ENCODE peak calls at places on chromosomes 1 and 21, in seven cellular contexts. One of them, this sample, is unnamed.

GRCh38 chr1:111565079-111565478 is 54.5 kb upstream of the RAP1A start:
- DNase-seq in stimulated activated naive CD4-positive, alpha-beta T cell: no peak
- DNase-seq in ureter: no peak
- DNase-seq in heart left ventricle: no peak
- DNase-seq in NCI-H1105: no peak
- DNase-seq in IMR-90: peak
- DNase-seq in iris pigment epithelial cell: peak
- DNase-seq in this sample: no peak

GRCh38 chr1:27392096-27392777 is at the start of gene GPR3:
- DNase-seq in NCI-H1105: peak
- DNase-seq in heart left ventricle: peak
- DNase-seq in stimulated activated naive CD4-positive, alpha-beta T cell: peak
- DNase-seq in iris pigment epithelial cell: peak
- DNase-seq in ureter: peak
- DNase-seq in IMR-90: peak
- DNase-seq in this sample: peak

GRCh38 chr1:164602480-164603093 is 43.6 kb downstream of the PBX1 start:
- DNase-seq in iris pigment epithelial cell: peak
- DNase-seq in stimulated activated naive CD4-positive, alpha-beta T cell: no peak
- DNase-seq in IMR-90: peak
- DNase-seq in NCI-H1105: peak
- DNase-seq in ureter: no peak
- DNase-seq in heart left ventricle: peak
- DNase-seq in this sample: no peak

GRCh38 chr1:5615076-5615475 is 377.1 kb downstream of the NPHP4 start:
- DNase-seq in heart left ventricle: no peak
- DNase-seq in IMR-90: no peak
- DNase-seq in ureter: no peak
- DNase-seq in NCI-H1105: no peak
- DNase-seq in stimulated activated naive CD4-positive, alpha-beta T cell: no peak
- DNase-seq in iris pigment epithelial cell: no peak
- DNase-seq in this sample: no peak

GRCh38 chr1:213335084-213335483 is 284.0 kb downstream of the RPS6KC1 start:
- DNase-seq in NCI-H1105: peak
- DNase-seq in ureter: no peak
- DNase-seq in stimulated activated naive CD4-positive, alpha-beta T cell: no peak
- DNase-seq in IMR-90: no peak
- DNase-seq in heart left ventricle: no peak
- DNase-seq in iris pigment epithelial cell: no peak
- DNase-seq in this sample: peak

GRCh38 chr21:34635307-34635706 is 20.4 kb upstream of the RCAN1 start:
- DNase-seq in ureter: no peak
- DNase-seq in NCI-H1105: no peak
- DNase-seq in IMR-90: no peak
- DNase-seq in iris pigment epithelial cell: no peak
- DNase-seq in stimulated activated naive CD4-positive, alpha-beta T cell: no peak
- DNase-seq in heart left ventricle: no peak
- DNase-seq in this sample: no peak

GRCh38 chr1:3433076-3433475 is 21.4 kb upstream of the ARHGEF16 start:
- DNase-seq in heart left ventricle: peak
- DNase-seq in NCI-H1105: no peak
- DNase-seq in ureter: no peak
- DNase-seq in IMR-90: no peak
- DNase-seq in stimulated activated naive CD4-positive, alpha-beta T cell: no peak
- DNase-seq in iris pigment epithelial cell: no peak
- DNase-seq in this sample: no peak

GRCh38 chr1:244102471-244102870 is 51.4 kb downstream of the ZBTB18 start:
- DNase-seq in NCI-H1105: no peak
- DNase-seq in stimulated activated naive CD4-positive, alpha-beta T cell: no peak
- DNase-seq in iris pigment epithelial cell: no peak
- DNase-seq in ureter: no peak
- DNase-seq in heart left ventricle: no peak
- DNase-seq in IMR-90: no peak
- DNase-seq in this sample: no peak

GRCh38 chr1:217133958-217134856 is 411.0 kb upstream of the ESRRG start:
- DNase-seq in iris pigment epithelial cell: peak
- DNase-seq in heart left ventricle: peak
- DNase-seq in ureter: no peak
- DNase-seq in stimulated activated naive CD4-positive, alpha-beta T cell: no peak
- DNase-seq in NCI-H1105: no peak
- DNase-seq in IMR-90: peak
- DNase-seq in this sample: no peak

GRCh38 chr1:214455971-214456867 is 95.2 kb downstream of the PTPN14 start:
- DNase-seq in heart left ventricle: no peak
- DNase-seq in NCI-H1105: no peak
- DNase-seq in IMR-90: no peak
- DNase-seq in stimulated activated naive CD4-positive, alpha-beta T cell: no peak
- DNase-seq in ureter: no peak
- DNase-seq in iris pigment epithelial cell: no peak
- DNase-seq in this sample: no peak

GRCh38 chr1:225508538-225509375 is 80.9 kb upstream of the LBR start:
- DNase-seq in IMR-90: peak
- DNase-seq in heart left ventricle: peak
- DNase-seq in stimulated activated naive CD4-positive, alpha-beta T cell: no peak
- DNase-seq in iris pigment epithelial cell: peak
- DNase-seq in ureter: no peak
- DNase-seq in NCI-H1105: no peak
- DNase-seq in this sample: peak

GRCh38 chr1:183946309-183946591 is 91.3 kb downstream of the COLGALT2 start:
- DNase-seq in NCI-H1105: no peak
- DNase-seq in ureter: no peak
- DNase-seq in stimulated activated naive CD4-positive, alpha-beta T cell: no peak
- DNase-seq in heart left ventricle: no peak
- DNase-seq in iris pigment epithelial cell: no peak
- DNase-seq in IMR-90: no peak
- DNase-seq in this sample: no peak

GRCh38 chr21:32257952-32258785 is 20.7 kb downstream of the MIS18A start:
- DNase-seq in ureter: peak
- DNase-seq in stimulated activated naive CD4-positive, alpha-beta T cell: no peak
- DNase-seq in NCI-H1105: peak
- DNase-seq in iris pigment epithelial cell: peak
- DNase-seq in IMR-90: peak
- DNase-seq in heart left ventricle: peak
- DNase-seq in this sample: peak

GRCh38 chr1:94846286-94846685 is 26.1 kb downstream of the SLC44A3 start:
- DNase-seq in ureter: no peak
- DNase-seq in IMR-90: peak
- DNase-seq in iris pigment epithelial cell: no peak
- DNase-seq in NCI-H1105: no peak
- DNase-seq in heart left ventricle: no peak
- DNase-seq in stimulated activated naive CD4-positive, alpha-beta T cell: no peak
- DNase-seq in this sample: no peak

GRCh38 chr1:26733982-26734381 is 38.2 kb downstream of the ARID1A start:
- DNase-seq in heart left ventricle: no peak
- DNase-seq in NCI-H1105: no peak
- DNase-seq in ureter: no peak
- DNase-seq in stimulated activated naive CD4-positive, alpha-beta T cell: no peak
- DNase-seq in iris pigment epithelial cell: peak
- DNase-seq in IMR-90: peak
- DNase-seq in this sample: no peak

GRCh38 chr1:70093250-70093975 is 112.0 kb downstream of the LRRC40 start:
- DNase-seq in iris pigment epithelial cell: no peak
- DNase-seq in heart left ventricle: no peak
- DNase-seq in stimulated activated naive CD4-positive, alpha-beta T cell: no peak
- DNase-seq in NCI-H1105: peak
- DNase-seq in ureter: no peak
- DNase-seq in IMR-90: no peak
- DNase-seq in this sample: no peak